ENCODE peak calls at places on chromosomes 1 and 21, in eight cellular contexts. K, Q, A, Y, L, H, Z and F are unnamed samples.

GRCh38 chr1:2101946-2102345 is 51.7 kb downstream of the PRKCZ start:
- DNase-seq in K (no peak), Y (no peak), Z (no peak), A (no peak), Q (no peak), H (no peak), L (no peak), F (no peak)

GRCh38 chr1:15345711-15346355 is 63.9 kb upstream of the EFHD2 start:
- DNase-seq in Z (peak; percentile 44), A (peak; percentile 86), Y (no peak), K (peak; percentile 77), L (peak; percentile 75), Q (peak; percentile 66), H (peak; percentile 50), F (no peak)

GRCh38 chr21:42038393-42038792 is 28.2 kb upstream of the ZBTB21 start:
- DNase-seq in H (no peak), Q (no peak), L (no peak), Y (no peak), A (no peak), K (no peak), Z (no peak), F (no peak)

GRCh38 chr1:228035844-228036243 is 29.0 kb downstream of the WNT3A start:
- DNase-seq in Z (no peak), H (no peak), K (peak; percentile 22), Y (no peak), L (no peak), A (peak; percentile 18), Q (no peak), F (no peak)

GRCh38 chr1:2641381-2642130 is 8.7 kb upstream of the MMEL1 start:
- DNase-seq in L (peak; percentile 60), Q (peak; percentile 31), H (no peak), Y (no peak), K (peak; percentile 59), A (no peak), Z (no peak), F (no peak)

GRCh38 chr1:113930499-113931161 is 1.5 kb downstream of the HIPK1 start:
- DNase-seq in Z (no peak), Y (peak; percentile 83), L (no peak), H (no peak), Q (peak; percentile 46), K (no peak), A (peak; percentile 68), F (peak; percentile 66)

GRCh38 chr1:159705251-159705910 is 9.0 kb downstream of the CRP start:
- DNase-seq in H (no peak), A (no peak), L (no peak), Y (no peak), Z (no peak), K (no peak), Q (no peak), F (no peak)

GRCh38 chr1:158101944-158102343 is 78.8 kb upstream of the CD1D start:
- DNase-seq in Z (no peak), K (no peak), Q (no peak), L (no peak), A (no peak), H (no peak), Y (peak; percentile 71), F (peak; percentile 41)

GRCh38 chr1:22417466-22417865 is 34.2 kb upstream of the ZBTB40 start:
- DNase-seq in A (no peak), L (no peak), H (no peak), K (no peak), Z (no peak), Q (no peak), Y (no peak), F (no peak)

GRCh38 chr1:22416555-22417454 is 34.8 kb upstream of the ZBTB40 start:
- DNase-seq in Z (peak; percentile 69), H (peak; percentile 57), L (no peak), A (peak; percentile 69), K (peak; percentile 83), Q (peak; percentile 86), Y (peak; percentile 60), F (peak; percentile 39)

GRCh38 chr1:22418852-22419480 is 32.7 kb upstream of the ZBTB40 start:
- DNase-seq in A (no peak), Z (no peak), Q (no peak), K (no peak), H (no peak), L (no peak), Y (peak; percentile 59), F (peak; percentile 63)

GRCh38 chr1:22420456-22421053 is 31.1 kb upstream of the ZBTB40 start:
- DNase-seq in Y (peak; percentile 74), K (peak; percentile 89), Z (peak; percentile 80), A (peak; percentile 82), H (peak; percentile 80), L (peak; percentile 85), Q (peak; percentile 88), F (peak; percentile 47)

GRCh38 chr1:22418352-22418751 is 33.3 kb upstream of the ZBTB40 start:
- DNase-seq in H (no peak), A (no peak), L (no peak), Q (no peak), Y (no peak), Z (no peak), K (no peak), F (no peak)
- H3K4me1 ChIP-seq in H (peaks cover 28% of the 10 kb centered on the region), A (peaks cover 11% of the 10 kb centered on the region), L (no peaks in the 10 kb centered on the region), Q (peaks cover 6% of the 10 kb centered on the region), Y (peaks cover 14% of the 10 kb centered on the region), Z (peaks cover 15% of the 10 kb centered on the region), K (peaks cover 17% of the 10 kb centered on the region), F (peaks cover 16% of the 10 kb centered on the region)

DNA sequence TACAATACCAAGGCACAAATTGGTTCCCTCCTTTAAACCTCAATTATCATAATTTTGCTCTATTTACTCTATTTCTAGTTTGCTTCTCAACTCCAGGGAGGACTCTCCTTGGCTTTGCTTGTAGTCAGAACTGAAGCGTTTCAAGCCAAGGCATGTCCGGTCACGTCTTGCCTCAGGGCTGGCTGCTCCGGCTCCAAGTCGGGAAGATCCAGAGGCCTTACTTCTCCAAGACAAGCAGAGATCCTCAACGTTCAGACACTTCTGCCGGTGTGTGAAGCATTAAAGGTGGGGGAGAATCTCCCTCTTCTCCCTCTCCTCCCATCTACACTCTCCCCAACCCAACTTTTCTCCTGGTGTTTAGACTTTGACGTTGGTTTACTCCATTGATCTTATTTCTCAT is 7.2 kb upstream of the HHAT start:
- DNase-seq in Q (no peak), Y (no peak), K (no peak), L (no peak), Z (no peak), A (no peak), H (no peak), F (no peak)
- H3K4me1 ChIP-seq in Q (no peaks in the 10 kb centered on the region), Y (no peaks in the 10 kb centered on the region), K (no peaks in the 10 kb centered on the region), L (no peaks in the 10 kb centered on the region), Z (no peaks in the 10 kb centered on the region), A (no peaks in the 10 kb centered on the region), H (no peaks in the 10 kb centered on the region), F (no peaks in the 10 kb centered on the region)

GRCh38 chr21:34844924-34845238 is 176.1 kb downstream of the CLIC6 start:
- DNase-seq in Q (no peak), K (no peak), Z (no peak), H (no peak), L (no peak), Y (no peak), A (no peak), F (no peak)

GRCh38 chr21:34845521-34846213 is 176.9 kb downstream of the CLIC6 start:
- DNase-seq in H (no peak), Z (no peak), Q (peak; percentile 41), Y (peak; percentile 90), L (no peak), A (peak; percentile 85), K (no peak), F (peak; percentile 96)

GRCh38 chr21:34843562-34843961 is 174.8 kb downstream of the CLIC6 start:
- DNase-seq in H (no peak), Q (no peak), L (no peak), Z (no peak), A (no peak), K (no peak), Y (peak; percentile 49), F (no peak)

GRCh38 chr21:34846214-34846575 is 177.4 kb downstream of the CLIC6 start:
- DNase-seq in Q (no peak), L (no peak), A (no peak), H (no peak), K (no peak), Z (no peak), Y (no peak), F (no peak)

DNA sequence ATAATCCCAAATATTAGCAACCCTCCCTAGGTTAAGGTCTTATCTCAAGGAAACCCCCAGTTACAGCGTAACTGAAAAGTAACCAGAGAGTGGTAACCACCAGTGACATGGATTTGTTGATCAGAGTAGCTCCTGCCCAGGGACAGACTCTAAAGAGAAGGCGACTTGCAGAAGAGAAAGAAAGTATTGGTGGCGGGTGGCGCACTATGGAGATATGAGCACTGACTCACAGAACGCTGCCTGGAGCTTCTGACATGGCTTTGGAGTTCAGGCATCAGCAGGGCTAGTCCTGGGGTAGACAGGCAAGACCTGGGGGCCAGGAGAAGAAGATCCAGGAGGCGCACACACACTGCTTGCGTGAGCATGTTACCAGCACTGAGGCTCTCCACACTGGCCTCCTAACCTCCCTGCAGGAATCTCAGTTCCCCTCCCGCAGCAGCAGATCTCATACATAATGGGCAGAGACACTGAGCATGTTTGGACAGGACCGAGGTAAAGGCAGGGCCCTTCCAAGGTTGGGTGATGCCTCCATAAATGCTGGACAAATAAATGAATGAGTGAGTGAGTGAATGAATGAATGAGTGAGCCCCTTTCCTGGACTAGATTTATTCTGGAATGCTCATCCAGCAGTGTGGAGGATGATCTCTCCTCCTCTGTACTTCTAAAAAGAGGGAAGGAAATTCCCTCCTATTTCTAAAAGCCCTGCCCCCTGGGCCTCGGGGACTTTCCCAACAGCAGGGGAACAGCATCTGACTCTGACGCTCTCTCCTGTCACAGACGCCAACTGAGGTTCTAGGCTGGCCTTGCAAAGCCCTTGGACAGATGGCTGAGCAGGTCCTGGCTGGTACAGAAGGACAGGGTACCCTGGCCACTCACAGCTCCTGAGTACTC is 175.5 kb downstream of the CLIC6 start:
- DNase-seq in A (peak; percentile 84), H (peak; percentile 48), K (no peak), L (peak; percentile 88), Z (peak; percentile 34), Y (peak; percentile 71), Q (peak; percentile 37), F (no peak)
- H3K4me1 ChIP-seq in A (peaks cover 61% of the 10 kb centered on the region), H (peaks cover 26% of the 10 kb centered on the region), K (peaks cover 39% of the 10 kb centered on the region), L (peaks cover 24% of the 10 kb centered on the region), Z (peaks cover 4% of the 10 kb centered on the region), Y (peaks cover 43% of the 10 kb centered on the region), Q (peaks cover 25% of the 10 kb centered on the region), F (peaks cover 36% of the 10 kb centered on the region)

GRCh38 chr1:203479646-203480045 is 4.0 kb downstream of the PRELP start:
- DNase-seq in Y (peak; percentile 42), A (no peak), Z (no peak), L (no peak), K (no peak), Q (no peak), H (no peak), F (no peak)

GRCh38 chr1:203480084-203480483 is 4.5 kb downstream of the PRELP start:
- DNase-seq in A (no peak), Y (peak; percentile 74), Z (no peak), H (no peak), L (no peak), K (no peak), Q (no peak), F (peak; percentile 39)

GRCh38 chr1:203477748-203478147 is 2.1 kb downstream of the PRELP start:
- DNase-seq in Q (no peak), A (no peak), Z (no peak), H (no peak), Y (no peak), L (no peak), K (no peak), F (no peak)

GRCh38 chr1:203478986-203479385 is 3.4 kb downstream of the PRELP start:
- DNase-seq in H (no peak), Q (no peak), K (no peak), Y (no peak), Z (no peak), A (no peak), L (no peak), F (no peak)

DNA sequence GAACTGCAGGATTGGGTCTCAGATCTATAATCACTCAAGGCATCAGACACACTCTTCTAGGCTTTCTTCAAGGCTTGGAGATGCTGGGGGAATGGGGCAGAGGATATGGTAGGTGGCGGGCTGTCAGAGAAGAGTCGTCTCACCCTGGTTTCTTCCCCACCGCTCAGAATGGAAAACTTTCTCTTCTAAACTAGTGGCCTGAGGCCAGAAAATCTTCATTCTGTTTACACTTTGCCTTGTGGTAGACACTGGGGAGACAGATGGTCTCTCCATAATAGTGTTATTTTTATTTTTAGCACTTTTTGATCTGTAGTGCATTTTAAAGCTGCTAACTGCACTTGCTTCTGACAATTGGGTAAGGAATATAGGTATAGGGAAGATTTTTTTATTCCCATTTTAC is 2.6 kb downstream of the PRELP start:
- DNase-seq in Q (no peak), A (no peak), H (no peak), Y (no peak), L (no peak), K (no peak), Z (no peak), F (no peak)
- H3K4me1 ChIP-seq in Q (peaks cover 14% of the 10 kb centered on the region), A (peaks cover 17% of the 10 kb centered on the region), H (peaks cover 45% of the 10 kb centered on the region), Y (peaks cover 25% of the 10 kb centered on the region), L (peaks cover 27% of the 10 kb centered on the region), K (peaks cover 34% of the 10 kb centered on the region), Z (peaks cover 24% of the 10 kb centered on the region), F (peaks cover 15% of the 10 kb centered on the region)